ENCODE peak calls at places on chromosomes 7 and 10, in six cellular contexts. One of them, this sample, is unnamed.

GRCh38 chr10:123991622-123992570 is 100.3 kb upstream of the CPXM2 start:
- DNase-seq in pancreas: no peak
- DNase-seq in fibroblast of lung: no peak
- DNase-seq in right lobe of liver: peak
- DNase-seq in hepatocyte: no peak
- DNase-seq in ovary: no peak
- DNase-seq in this sample: no peak

GRCh38 chr7:112052993-112053392 is 153.2 kb downstream of the DOCK4 start:
- DNase-seq in fibroblast of lung: no peak
- DNase-seq in hepatocyte: no peak
- DNase-seq in ovary: no peak
- DNase-seq in pancreas: no peak
- DNase-seq in right lobe of liver: no peak
- DNase-seq in this sample: no peak

GRCh38 chr7:80467069-80467468 is 44.8 kb downstream of the GNAT3 start:
- DNase-seq in fibroblast of lung: peak
- DNase-seq in ovary: no peak
- DNase-seq in right lobe of liver: no peak
- DNase-seq in pancreas: no peak
- DNase-seq in hepatocyte: no peak
- DNase-seq in this sample: no peak

GRCh38 chr10:85544956-85545355 is 821.6 kb downstream of the GRID1 start:
- DNase-seq in pancreas: no peak
- DNase-seq in hepatocyte: no peak
- DNase-seq in right lobe of liver: no peak
- DNase-seq in ovary: no peak
- DNase-seq in fibroblast of lung: no peak
- DNase-seq in this sample: no peak

GRCh38 chr7:150432915-150433892 is 17.2 kb upstream of the GIMAP8 start:
- DNase-seq in fibroblast of lung: no peak
- DNase-seq in pancreas: no peak
- DNase-seq in ovary: no peak
- DNase-seq in hepatocyte: no peak
- DNase-seq in right lobe of liver: no peak
- DNase-seq in this sample: no peak

GRCh38 chr10:71079761-71080380 is 132.5 kb upstream of the UNC5B start:
- DNase-seq in pancreas: no peak
- DNase-seq in ovary: no peak
- DNase-seq in right lobe of liver: peak
- DNase-seq in hepatocyte: no peak
- DNase-seq in fibroblast of lung: no peak
- DNase-seq in this sample: no peak

GRCh38 chr7:43584200-43584586 is 1.3 kb downstream of the STK17A start:
- DNase-seq in right lobe of liver: no peak
- DNase-seq in fibroblast of lung: peak
- DNase-seq in hepatocyte: peak
- DNase-seq in ovary: peak
- DNase-seq in pancreas: no peak
- DNase-seq in this sample: no peak

GRCh38 chr7:127618775-127619174 is 833 bp upstream of the PAX4 start:
- DNase-seq in pancreas: no peak
- DNase-seq in ovary: no peak
- DNase-seq in fibroblast of lung: no peak
- DNase-seq in right lobe of liver: no peak
- DNase-seq in hepatocyte: no peak
- DNase-seq in this sample: no peak

GRCh38 chr7:105106473-105106872 is 92.5 kb downstream of the KMT2E start:
- DNase-seq in right lobe of liver: no peak
- DNase-seq in ovary: no peak
- DNase-seq in pancreas: no peak
- DNase-seq in fibroblast of lung: no peak
- DNase-seq in hepatocyte: no peak
- DNase-seq in this sample: no peak

DNA sequence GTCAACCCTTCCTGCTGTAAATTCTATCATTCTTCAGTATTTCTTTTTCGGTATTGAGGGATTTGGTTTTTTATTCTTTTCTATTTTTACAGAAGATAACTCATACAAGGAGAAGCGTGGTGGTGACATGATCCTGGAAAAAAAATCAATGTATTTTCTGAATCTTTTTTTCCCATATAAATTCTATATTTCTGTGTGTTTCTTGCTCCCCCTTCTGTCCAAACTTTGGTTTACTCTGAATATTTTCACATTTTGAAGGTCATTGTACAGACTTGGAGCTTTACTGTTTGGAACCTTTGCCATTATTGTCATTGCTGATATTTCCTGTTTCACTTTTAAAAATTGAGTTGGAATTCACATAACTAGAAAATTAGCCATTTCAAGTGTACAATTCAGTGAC is 246.3 kb downstream of the REEP3 start:
- DNase-seq in right lobe of liver: no peak
- DNase-seq in ovary: no peak
- DNase-seq in fibroblast of lung: peak
- DNase-seq in pancreas: no peak
- DNase-seq in hepatocyte: no peak
- DNase-seq in this sample: peak
- TF ChIP-seq CTCF in right lobe of liver: peak
- TF ChIP-seq CTCF in ovary: no peak
- TF ChIP-seq CTCF in fibroblast of lung: peak
- TF ChIP-seq CTCF in pancreas: no peak
- TF ChIP-seq CTCF in hepatocyte: peak
- TF ChIP-seq CTCF in this sample: peak

GRCh38 chr10:17013131-17013530 is 116.5 kb downstream of the CUBN start:
- DNase-seq in right lobe of liver: no peak
- DNase-seq in ovary: no peak
- DNase-seq in pancreas: no peak
- DNase-seq in hepatocyte: no peak
- DNase-seq in fibroblast of lung: no peak
- DNase-seq in this sample: no peak
- H3K4me3 ChIP-seq in right lobe of liver: no peak
- H3K4me3 ChIP-seq in ovary: no peak
- H3K4me3 ChIP-seq in pancreas: no peak
- H3K4me3 ChIP-seq in hepatocyte: no peak
- H3K4me3 ChIP-seq in fibroblast of lung: no peak
- H3K4me3 ChIP-seq in this sample: no peak

DNA sequence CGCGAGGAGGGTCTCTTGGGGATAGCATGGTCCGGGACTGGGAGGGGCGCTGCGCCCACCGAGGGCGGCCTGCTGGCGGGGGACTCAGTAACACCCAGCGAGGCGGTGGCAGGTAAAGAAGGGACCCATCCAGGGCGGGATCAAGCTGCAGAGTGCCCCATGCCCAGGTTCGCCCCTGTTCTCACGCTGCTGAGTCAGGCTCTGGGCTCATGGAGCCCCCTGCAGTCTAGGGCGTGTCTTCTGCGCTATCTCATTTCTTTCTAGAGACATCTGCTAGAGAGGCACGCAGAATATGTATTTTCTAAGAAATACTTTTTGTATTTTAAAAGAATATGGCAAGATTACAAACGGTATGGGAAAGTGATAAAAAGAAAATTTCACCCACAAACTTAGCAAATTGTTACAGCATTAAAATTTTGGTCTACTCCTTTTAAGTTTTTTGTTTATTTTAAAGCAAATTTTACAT is 933 bp downstream of the EPDR1 start:
- DNase-seq in fibroblast of lung: peak
- DNase-seq in ovary: peak
- DNase-seq in pancreas: peak
- DNase-seq in hepatocyte: peak
- DNase-seq in right lobe of liver: no peak
- DNase-seq in this sample: no peak
- TF ChIP-seq CTCF in fibroblast of lung: no peak
- TF ChIP-seq CTCF in ovary: no peak
- TF ChIP-seq CTCF in pancreas: no peak
- TF ChIP-seq CTCF in hepatocyte: no peak
- TF ChIP-seq CTCF in right lobe of liver: no peak
- TF ChIP-seq CTCF in this sample: peak

GRCh38 chr10:36118289-36118688 is 476.2 kb upstream of the FZD8 start:
- DNase-seq in pancreas: no peak
- DNase-seq in right lobe of liver: no peak
- DNase-seq in hepatocyte: no peak
- DNase-seq in fibroblast of lung: no peak
- DNase-seq in ovary: no peak
- DNase-seq in this sample: peak

GRCh38 chr10:36114141-36114540 is 472.0 kb upstream of the FZD8 start:
- DNase-seq in hepatocyte: no peak
- DNase-seq in ovary: no peak
- DNase-seq in right lobe of liver: no peak
- DNase-seq in pancreas: no peak
- DNase-seq in fibroblast of lung: peak
- DNase-seq in this sample: no peak

GRCh38 chr10:36114913-36115312 is 472.8 kb upstream of the FZD8 start:
- DNase-seq in fibroblast of lung: peak
- DNase-seq in hepatocyte: peak
- DNase-seq in right lobe of liver: no peak
- DNase-seq in ovary: no peak
- DNase-seq in pancreas: peak
- DNase-seq in this sample: peak

GRCh38 chr10:36115364-36115763 is 473.3 kb upstream of the FZD8 start:
- DNase-seq in fibroblast of lung: no peak
- DNase-seq in hepatocyte: no peak
- DNase-seq in right lobe of liver: no peak
- DNase-seq in ovary: no peak
- DNase-seq in pancreas: no peak
- DNase-seq in this sample: no peak

DNA sequence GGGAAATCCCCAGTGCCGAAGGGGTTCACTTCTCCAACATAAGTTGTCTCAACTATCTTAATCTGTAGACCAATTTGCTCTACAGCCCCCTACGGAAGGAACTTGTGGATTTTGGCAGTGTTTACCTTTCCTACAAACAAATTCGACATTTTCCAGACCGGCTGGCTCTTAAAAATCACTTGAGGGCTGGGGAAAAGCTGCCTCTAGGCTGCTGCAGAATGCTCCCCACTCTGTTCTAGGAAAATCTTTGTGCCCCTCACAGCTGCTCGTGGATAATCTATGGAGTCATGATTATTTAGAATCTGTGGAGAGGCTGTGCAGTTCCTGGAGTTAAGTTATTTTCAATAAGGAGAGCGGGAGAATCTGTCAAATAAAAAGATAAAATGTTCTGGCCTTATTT is 474.7 kb upstream of the FZD8 start:
- DNase-seq in hepatocyte: peak
- DNase-seq in ovary: no peak
- DNase-seq in pancreas: no peak
- DNase-seq in fibroblast of lung: no peak
- DNase-seq in right lobe of liver: no peak
- DNase-seq in this sample: no peak
- H3K4me3 ChIP-seq in hepatocyte: no peak
- H3K4me3 ChIP-seq in ovary: no peak
- H3K4me3 ChIP-seq in pancreas: peak
- H3K4me3 ChIP-seq in fibroblast of lung: no peak
- H3K4me3 ChIP-seq in right lobe of liver: no peak
- H3K4me3 ChIP-seq in this sample: no peak

GRCh38 chr10:34817586-34817985 is 2.5 kb upstream of the PARD3 start:
- DNase-seq in fibroblast of lung: no peak
- DNase-seq in right lobe of liver: no peak
- DNase-seq in ovary: no peak
- DNase-seq in pancreas: no peak
- DNase-seq in hepatocyte: no peak
- DNase-seq in this sample: no peak

GRCh38 chr10:34814228-34815173 is 595 bp downstream of the PARD3 start:
- DNase-seq in fibroblast of lung: peak
- DNase-seq in pancreas: peak
- DNase-seq in ovary: peak
- DNase-seq in hepatocyte: peak
- DNase-seq in right lobe of liver: peak
- DNase-seq in this sample: no peak

GRCh38 chr10:34815174-34816066 is at the start of gene PARD3:
- DNase-seq in fibroblast of lung: peak
- DNase-seq in hepatocyte: peak
- DNase-seq in pancreas: peak
- DNase-seq in ovary: peak
- DNase-seq in right lobe of liver: peak
- DNase-seq in this sample: peak

GRCh38 chr10:34817054-34817453 is 2.0 kb upstream of the PARD3 start:
- DNase-seq in fibroblast of lung: no peak
- DNase-seq in hepatocyte: no peak
- DNase-seq in ovary: no peak
- DNase-seq in right lobe of liver: no peak
- DNase-seq in pancreas: no peak
- DNase-seq in this sample: no peak

DNA sequence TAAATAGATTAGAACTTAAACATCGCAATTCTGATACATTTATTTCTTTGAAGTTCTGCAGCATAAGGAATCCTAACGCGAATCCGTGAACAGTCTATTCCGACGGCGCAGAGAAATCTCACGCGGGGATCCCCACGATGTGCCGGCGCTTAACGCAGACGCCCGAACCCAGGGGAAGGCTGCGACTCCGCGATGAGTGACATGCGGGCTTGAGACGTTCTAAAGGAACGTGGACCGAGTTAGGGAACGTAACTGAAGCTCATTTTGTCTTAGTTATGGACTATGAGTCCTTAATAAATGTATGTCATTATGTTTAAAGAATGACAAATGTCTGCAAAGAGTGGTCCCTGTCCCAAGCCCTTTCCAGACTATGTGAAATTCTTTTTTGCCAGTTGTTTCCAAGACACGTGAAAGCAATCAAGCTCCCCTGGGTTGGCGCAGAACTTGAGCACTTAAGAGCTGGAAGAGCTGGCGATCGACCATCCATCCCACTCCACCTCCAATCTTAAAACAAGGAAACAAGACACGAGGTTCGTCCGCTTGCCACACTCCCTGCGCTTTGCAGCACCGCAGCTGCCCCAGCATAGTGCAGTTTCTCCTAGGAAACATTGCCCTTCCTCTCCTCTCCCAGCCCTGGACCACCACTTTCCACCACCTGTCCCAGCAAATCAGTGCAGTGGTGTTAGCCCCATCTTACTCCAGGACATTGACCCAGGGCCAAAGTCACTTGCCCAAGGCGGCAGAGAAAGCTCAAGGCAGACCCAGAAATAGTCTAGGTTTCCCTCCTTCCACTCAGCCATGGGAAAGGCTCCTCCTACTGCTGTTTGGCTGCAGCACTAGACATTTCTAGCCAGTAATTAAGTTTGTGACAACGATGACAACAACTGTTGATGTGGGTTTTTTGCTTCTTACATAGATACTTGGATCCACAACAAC is 1.2 kb upstream of the PARD3 start:
- DNase-seq in hepatocyte: peak
- DNase-seq in ovary: peak
- DNase-seq in fibroblast of lung: peak
- DNase-seq in pancreas: no peak
- DNase-seq in right lobe of liver: no peak
- DNase-seq in this sample: peak
- TF ChIP-seq CTCF in hepatocyte: peak
- TF ChIP-seq CTCF in ovary: no peak
- TF ChIP-seq CTCF in fibroblast of lung: no peak
- TF ChIP-seq CTCF in pancreas: no peak
- TF ChIP-seq CTCF in right lobe of liver: peak
- TF ChIP-seq CTCF in this sample: peak

This sample was measured in astrocyte of the cerebellum.